ENCODE peak calls at places on chromosomes 1 and 21, in seven cellular contexts. N is AG04450, E is OCI-LY7, R is AG10803, M is heart left ventricle, D is NB4, H is endothelial cell. L is an unnamed sample.

GRCh38 chr1:161198206-161198876 is 513 bp downstream of the ADAMTS4 start:
- DNase-seq in N (no peak), E (no peak), R (peak; percentile 41), M (peak; percentile 49), D (no peak), H (peak; percentile 56), L (peak; percentile 38)

GRCh38 chr1:119372493-119373086 is 4.0 kb downstream of the HAO2 start:
- DNase-seq in N (no peak), E (peak; percentile 15), R (peak; percentile 39), M (no peak), D (peak; percentile 23), H (peak; percentile 56), L (peak; percentile 23)

GRCh38 chr1:185426761-185427698 is 110.0 kb upstream of the IVNS1ABP start:
- DNase-seq in N (no peak), E (no peak), R (peak; percentile 90), M (peak; percentile 41), D (peak; percentile 11), H (no peak), L (no peak)

GRCh38 chr1:70477090-70477489 is 66.0 kb downstream of the CTH start:
- DNase-seq in N (no peak), E (no peak), R (no peak), M (no peak), D (no peak), H (no peak), L (no peak)

GRCh38 chr1:39094685-39095084 is 68.5 kb downstream of the NDUFS5 start:
- DNase-seq in N (no peak), E (no peak), R (no peak), M (no peak), D (no peak), H (no peak), L (no peak)

GRCh38 chr1:95146637-95147036 is 29.5 kb downstream of the TLCD4 start:
- DNase-seq in N (no peak), E (no peak), R (no peak), M (no peak), D (no peak), H (no peak), L (no peak)

GRCh38 chr1:118249641-118250040 is 64.6 kb upstream of the SPAG17 start:
- DNase-seq in N (no peak), E (no peak), R (no peak), M (no peak), D (no peak), H (no peak), L (no peak)

GRCh38 chr1:10586125-10586524 is 111.4 kb downstream of the PEX14 start:
- DNase-seq in N (no peak), E (no peak), R (no peak), M (no peak), D (no peak), H (no peak), L (no peak)

GRCh38 chr1:174968750-174969244 is 30.9 kb upstream of the CACYBP start:
- DNase-seq in N (no peak), E (peak; percentile 37), R (peak; percentile 63), M (no peak), D (peak; percentile 64), H (no peak), L (no peak)

GRCh38 chr1:9840176-9840575 is 16.4 kb upstream of the CLSTN1 start:
- DNase-seq in N (no peak), E (no peak), R (no peak), M (no peak), D (no peak), H (no peak), L (no peak)

GRCh38 chr1:94855307-94855700 is 35.1 kb downstream of the SLC44A3 start:
- DNase-seq in N (no peak), E (no peak), R (no peak), M (no peak), D (no peak), H (no peak), L (no peak)

GRCh38 chr1:12078938-12079861 is 16.1 kb downstream of the TNFRSF8 start:
- DNase-seq in N (peak; percentile 13), E (peak; percentile 70), R (peak; percentile 55), M (no peak), D (peak; percentile 57), H (peak; percentile 68), L (peak; percentile 25)

GRCh38 chr1:83882906-83883305 is 116.0 kb downstream of the TTLL7 start:
- DNase-seq in N (no peak), E (peak; percentile 2), R (peak; percentile 66), M (peak; percentile 22), D (peak; percentile 59), H (no peak), L (no peak)

GRCh38 chr1:37294096-37294495 is 180.3 kb upstream of the ZC3H12A start:
- DNase-seq in N (no peak), E (no peak), R (no peak), M (no peak), D (no peak), H (no peak), L (no peak)

GRCh38 chr21:41878831-41879189 is 334 bp downstream of the PRDM15 start:
- DNase-seq in N (peak; percentile 58), E (peak; percentile 91), R (peak; percentile 89), M (peak; percentile 89), D (peak; percentile 86), H (peak; percentile 80), L (peak; percentile 62)

GRCh38 chr1:5704785-5705514 is 287.3 kb downstream of the NPHP4 start:
- DNase-seq in N (no peak), E (no peak), R (no peak), M (no peak), D (no peak), H (no peak), L (no peak)

GRCh38 chr1:228902781-228903572 is 167.7 kb downstream of the RHOU start:
- DNase-seq in N (peak; percentile 97), E (no peak), R (peak; percentile 95), M (peak; percentile 72), D (no peak), H (no peak), L (no peak)

DNA sequence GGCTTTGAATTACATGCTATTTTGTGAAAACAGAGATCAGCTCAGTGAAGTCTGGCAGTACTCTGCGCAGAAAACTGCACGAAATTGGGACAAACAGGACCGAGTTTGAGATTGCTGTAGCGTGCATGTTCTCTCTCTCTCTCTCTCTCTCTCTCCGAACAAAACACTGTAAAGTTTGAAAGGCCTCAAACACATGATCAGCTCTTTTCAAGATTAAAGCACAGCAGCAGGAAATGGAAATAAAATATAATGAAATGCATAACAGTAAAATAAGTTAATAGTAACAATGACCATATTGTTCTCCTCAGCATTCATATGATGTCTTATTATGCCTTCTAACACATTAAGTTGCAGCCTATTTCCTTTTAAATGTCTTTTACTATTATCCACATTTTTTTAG is 349.1 kb downstream of the USH2A start:
- DNase-seq in N (no peak), E (no peak), R (no peak), M (no peak), D (no peak), H (no peak), L (no peak)
- TF ChIP-seq CTCF in N (no peak), E (no peak), R (no peak), M (no peak), D (no peak), H (no peak), L (no peak)

GRCh38 chr1:16921391-16922185 is at the start of gene CROCC:
- DNase-seq in N (no peak), E (peak; percentile 82), R (no peak), M (no peak), D (peak; percentile 44), H (peak; percentile 77), L (no peak)
- TF ChIP-seq CTCF in N (no peak), E (peak; percentile 57), R (no peak), M (no peak), D (peak; percentile 1), H (no peak), L (no peak)

GRCh38 chr1:147665521-147665920 is 4.8 kb downstream of the ACP6 start:
- DNase-seq in N (no peak), E (no peak), R (no peak), M (no peak), D (no peak), H (peak; percentile 27), L (no peak)
- TF ChIP-seq CTCF in N (peak; percentile 18), E (peak; percentile 32), R (peak; percentile 37), M (no peak), D (no peak), H (peak; percentile 63), L (peak; percentile 42)

DNA sequence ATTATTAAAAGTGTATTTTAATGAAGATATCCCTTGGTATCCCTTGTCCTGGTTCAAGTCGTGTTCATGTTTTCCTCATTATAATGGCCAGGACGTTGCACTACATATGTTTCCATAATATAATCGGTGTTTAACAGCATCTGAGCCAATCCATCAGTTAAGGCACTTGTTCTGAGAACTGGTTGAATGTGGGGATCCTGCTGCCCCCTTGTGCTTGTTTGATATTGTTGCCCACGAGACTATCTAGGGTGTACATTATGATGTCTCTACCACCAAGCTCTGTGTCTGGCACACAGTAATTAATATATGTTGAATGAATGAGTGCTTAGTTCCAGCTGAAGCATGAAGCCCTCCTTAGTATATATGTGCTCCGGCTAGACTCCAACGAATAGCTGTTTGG is 193.0 kb downstream of the CACNA1E start:
- DNase-seq in N (no peak), E (peak; percentile 29), R (peak; percentile 3), M (no peak), D (peak; percentile 57), H (peak; percentile 44), L (no peak)
- TF ChIP-seq CTCF in N (peak; percentile 43), E (peak; percentile 70), R (peak; percentile 30), M (peak; percentile 11), D (peak; percentile 52), H (peak; percentile 37), L (peak; percentile 58)

DNA sequence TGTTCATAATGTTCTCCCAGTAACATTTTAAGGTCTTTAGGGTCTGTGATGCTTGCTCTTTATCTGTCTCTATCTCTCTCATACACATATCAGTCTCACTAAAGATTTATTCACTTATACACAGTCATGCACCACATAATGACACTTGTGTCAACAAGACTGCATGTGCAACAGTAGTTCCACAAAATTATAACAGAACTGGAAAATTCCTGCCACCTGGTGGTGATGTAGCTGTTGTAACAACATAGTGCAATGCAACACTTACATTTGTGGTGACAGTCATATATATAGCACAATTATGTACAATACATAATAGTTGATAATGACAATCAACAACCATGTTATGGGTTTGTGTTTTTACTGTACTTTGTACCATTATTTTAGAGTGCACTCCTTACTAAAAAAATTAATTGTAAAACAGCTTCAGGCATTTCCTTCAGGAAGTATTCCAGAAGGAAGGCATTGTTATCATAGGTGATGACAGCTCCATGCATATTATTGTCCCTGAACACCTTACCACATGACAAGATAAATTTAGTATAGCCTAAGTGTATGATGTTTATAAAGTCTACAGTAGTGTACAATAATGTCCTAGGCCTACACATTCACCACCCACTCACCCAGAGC is 8.1 kb downstream of the TDRD5 start:
- DNase-seq in N (no peak), E (peak; percentile 85), R (peak; percentile 15), M (no peak), D (peak; percentile 61), H (peak; percentile 23), L (no peak)
- TF ChIP-seq CTCF in N (peak; percentile 39), E (peak; percentile 95), R (peak; percentile 48), M (no peak), D (peak; percentile 41), H (peak; percentile 49), L (peak; percentile 65)

DNA sequence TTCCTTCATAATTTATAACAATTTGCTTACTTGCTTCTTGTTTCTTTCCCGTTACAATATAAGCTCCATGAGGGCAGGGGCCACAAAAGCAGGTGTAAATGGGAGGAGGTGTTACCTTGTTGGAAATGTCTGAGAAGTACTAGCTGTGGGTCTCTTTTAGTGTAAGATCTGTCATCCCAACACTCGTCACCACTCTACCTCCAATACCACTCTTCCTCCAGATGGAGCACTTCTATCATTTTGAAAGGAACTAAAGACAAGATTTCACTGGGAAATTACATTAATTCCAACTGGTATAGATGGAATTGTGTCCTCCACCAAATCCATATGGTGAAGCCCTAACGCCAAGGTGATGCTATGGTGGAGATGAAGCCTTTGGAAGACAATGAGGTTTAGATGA is 53.0 kb upstream of the CPLANE2 start:
- DNase-seq in N (no peak), E (no peak), R (no peak), M (no peak), D (no peak), H (no peak), L (no peak)
- TF ChIP-seq CTCF in N (peak; percentile 14), E (peak; percentile 11), R (no peak), M (no peak), D (no peak), H (no peak), L (no peak)

L was measured in progenitor cell of endocrine pancreas.